ENCODE peak calls at places on chromosome 7, in seven cellular contexts. One of them, this sample, is unnamed. For H3K36me3, the result is how much of the 10 kb centered on the place peaks cover.

GRCh38 chr7:134364619-134365037 is 47.9 kb upstream of the SLC35B4 start:
- DNase-seq in hepatocyte: peak
- DNase-seq in neural progenitor cell: no peak
- DNase-seq in cardiac muscle cell: peak
- DNase-seq in GM23248: peak
- DNase-seq in fibroblast of lung: peak
- DNase-seq in DND-41: no peak
- DNase-seq in this sample: no peak

GRCh38 chr7:50359995-50360925 is 55.7 kb downstream of the IKZF1 start:
- DNase-seq in neural progenitor cell: peak
- DNase-seq in fibroblast of lung: no peak
- DNase-seq in cardiac muscle cell: peak
- DNase-seq in DND-41: peak
- DNase-seq in hepatocyte: peak
- DNase-seq in GM23248: peak
- DNase-seq in this sample: peak

GRCh38 chr7:30723776-30724175 is 28.2 kb upstream of the INMT start:
- DNase-seq in cardiac muscle cell: no peak
- DNase-seq in DND-41: no peak
- DNase-seq in hepatocyte: no peak
- DNase-seq in neural progenitor cell: no peak
- DNase-seq in fibroblast of lung: no peak
- DNase-seq in GM23248: no peak
- DNase-seq in this sample: no peak

GRCh38 chr7:152859781-152860191 is 100.2 kb downstream of the ACTR3B start:
- DNase-seq in cardiac muscle cell: no peak
- DNase-seq in hepatocyte: no peak
- DNase-seq in fibroblast of lung: no peak
- DNase-seq in neural progenitor cell: peak
- DNase-seq in DND-41: no peak
- DNase-seq in GM23248: peak
- DNase-seq in this sample: no peak

GRCh38 chr7:8387551-8388256 is 45.7 kb upstream of the NXPH1 start:
- DNase-seq in hepatocyte: peak
- DNase-seq in GM23248: no peak
- DNase-seq in cardiac muscle cell: no peak
- DNase-seq in neural progenitor cell: no peak
- DNase-seq in fibroblast of lung: no peak
- DNase-seq in DND-41: no peak
- DNase-seq in this sample: no peak

GRCh38 chr7:140008755-140009610 is 53.8 kb downstream of the PARP12 start:
- DNase-seq in fibroblast of lung: no peak
- DNase-seq in DND-41: no peak
- DNase-seq in hepatocyte: no peak
- DNase-seq in neural progenitor cell: no peak
- DNase-seq in GM23248: no peak
- DNase-seq in cardiac muscle cell: no peak
- DNase-seq in this sample: no peak

GRCh38 chr7:109309790-109310189 is 740.1 kb downstream of the DNAJB9 start:
- DNase-seq in hepatocyte: no peak
- DNase-seq in DND-41: no peak
- DNase-seq in GM23248: no peak
- DNase-seq in fibroblast of lung: no peak
- DNase-seq in cardiac muscle cell: no peak
- DNase-seq in neural progenitor cell: no peak
- DNase-seq in this sample: no peak

GRCh38 chr7:124700655-124701054 is 64.9 kb downstream of the GPR37 start:
- DNase-seq in fibroblast of lung: peak
- DNase-seq in hepatocyte: no peak
- DNase-seq in neural progenitor cell: no peak
- DNase-seq in GM23248: no peak
- DNase-seq in cardiac muscle cell: no peak
- DNase-seq in DND-41: no peak
- DNase-seq in this sample: no peak

GRCh38 chr7:135706858-135707569 is 21.0 kb downstream of the SLC13A4 start:
- DNase-seq in fibroblast of lung: no peak
- DNase-seq in GM23248: no peak
- DNase-seq in neural progenitor cell: no peak
- DNase-seq in cardiac muscle cell: no peak
- DNase-seq in DND-41: no peak
- DNase-seq in hepatocyte: no peak
- DNase-seq in this sample: no peak

GRCh38 chr7:18693401-18693800 is 197.9 kb downstream of the HDAC9 start:
- DNase-seq in hepatocyte: peak
- DNase-seq in GM23248: peak
- DNase-seq in DND-41: no peak
- DNase-seq in fibroblast of lung: peak
- DNase-seq in cardiac muscle cell: peak
- DNase-seq in neural progenitor cell: peak
- DNase-seq in this sample: no peak

GRCh38 chr7:41447106-41448042 is 255.5 kb downstream of the INHBA start:
- DNase-seq in hepatocyte: no peak
- DNase-seq in cardiac muscle cell: peak
- DNase-seq in neural progenitor cell: no peak
- DNase-seq in GM23248: no peak
- DNase-seq in DND-41: no peak
- DNase-seq in fibroblast of lung: no peak
- DNase-seq in this sample: no peak

GRCh38 chr7:86089455-86089854 is 554.3 kb upstream of the GRM3 start:
- DNase-seq in fibroblast of lung: no peak
- DNase-seq in hepatocyte: no peak
- DNase-seq in neural progenitor cell: no peak
- DNase-seq in cardiac muscle cell: no peak
- DNase-seq in DND-41: no peak
- DNase-seq in GM23248: no peak
- DNase-seq in this sample: no peak

GRCh38 chr7:99242667-99243066 is 30.0 kb upstream of the MYH16 start:
- DNase-seq in GM23248: peak
- DNase-seq in fibroblast of lung: no peak
- DNase-seq in neural progenitor cell: no peak
- DNase-seq in DND-41: no peak
- DNase-seq in hepatocyte: no peak
- DNase-seq in cardiac muscle cell: no peak
- DNase-seq in this sample: no peak

GRCh38 chr7:131932271-131932670 is 375.8 kb upstream of the PODXL start:
- DNase-seq in DND-41: no peak
- DNase-seq in fibroblast of lung: no peak
- DNase-seq in neural progenitor cell: no peak
- DNase-seq in hepatocyte: no peak
- DNase-seq in cardiac muscle cell: no peak
- DNase-seq in GM23248: no peak
- DNase-seq in this sample: no peak

GRCh38 chr7:142196066-142196840 is 61.6 kb downstream of the PRSS58 start:
- DNase-seq in fibroblast of lung: peak
- DNase-seq in neural progenitor cell: no peak
- DNase-seq in cardiac muscle cell: no peak
- DNase-seq in GM23248: peak
- DNase-seq in DND-41: no peak
- DNase-seq in hepatocyte: no peak
- DNase-seq in this sample: no peak

GRCh38 chr7:22275574-22276150 is 81.3 kb downstream of the RAPGEF5 start:
- DNase-seq in GM23248: no peak
- DNase-seq in fibroblast of lung: no peak
- DNase-seq in cardiac muscle cell: no peak
- DNase-seq in hepatocyte: no peak
- DNase-seq in neural progenitor cell: no peak
- DNase-seq in DND-41: peak
- DNase-seq in this sample: no peak

GRCh38 chr7:66682350-66683093 is 53.8 kb downstream of the KCTD7 start:
- DNase-seq in cardiac muscle cell: peak
- DNase-seq in DND-41: no peak
- DNase-seq in GM23248: peak
- DNase-seq in fibroblast of lung: peak
- DNase-seq in hepatocyte: no peak
- DNase-seq in neural progenitor cell: peak
- DNase-seq in this sample: no peak

GRCh38 chr7:138869353-138869752 is 71.4 kb upstream of the ATP6V0A4 start:
- DNase-seq in fibroblast of lung: no peak
- DNase-seq in DND-41: no peak
- DNase-seq in GM23248: no peak
- DNase-seq in neural progenitor cell: no peak
- DNase-seq in hepatocyte: no peak
- DNase-seq in cardiac muscle cell: no peak
- DNase-seq in this sample: no peak

GRCh38 chr7:101518348-101518747 is 110.7 kb downstream of the MYL10 start:
- DNase-seq in GM23248: no peak
- DNase-seq in neural progenitor cell: no peak
- DNase-seq in cardiac muscle cell: peak
- DNase-seq in hepatocyte: no peak
- DNase-seq in DND-41: no peak
- DNase-seq in fibroblast of lung: peak
- DNase-seq in this sample: no peak

GRCh38 chr7:79434867-79435266 is 18.6 kb downstream of the MAGI2 start:
- DNase-seq in hepatocyte: peak
- DNase-seq in fibroblast of lung: no peak
- DNase-seq in DND-41: no peak
- DNase-seq in neural progenitor cell: no peak
- DNase-seq in cardiac muscle cell: no peak
- DNase-seq in GM23248: no peak
- DNase-seq in this sample: no peak

DNA sequence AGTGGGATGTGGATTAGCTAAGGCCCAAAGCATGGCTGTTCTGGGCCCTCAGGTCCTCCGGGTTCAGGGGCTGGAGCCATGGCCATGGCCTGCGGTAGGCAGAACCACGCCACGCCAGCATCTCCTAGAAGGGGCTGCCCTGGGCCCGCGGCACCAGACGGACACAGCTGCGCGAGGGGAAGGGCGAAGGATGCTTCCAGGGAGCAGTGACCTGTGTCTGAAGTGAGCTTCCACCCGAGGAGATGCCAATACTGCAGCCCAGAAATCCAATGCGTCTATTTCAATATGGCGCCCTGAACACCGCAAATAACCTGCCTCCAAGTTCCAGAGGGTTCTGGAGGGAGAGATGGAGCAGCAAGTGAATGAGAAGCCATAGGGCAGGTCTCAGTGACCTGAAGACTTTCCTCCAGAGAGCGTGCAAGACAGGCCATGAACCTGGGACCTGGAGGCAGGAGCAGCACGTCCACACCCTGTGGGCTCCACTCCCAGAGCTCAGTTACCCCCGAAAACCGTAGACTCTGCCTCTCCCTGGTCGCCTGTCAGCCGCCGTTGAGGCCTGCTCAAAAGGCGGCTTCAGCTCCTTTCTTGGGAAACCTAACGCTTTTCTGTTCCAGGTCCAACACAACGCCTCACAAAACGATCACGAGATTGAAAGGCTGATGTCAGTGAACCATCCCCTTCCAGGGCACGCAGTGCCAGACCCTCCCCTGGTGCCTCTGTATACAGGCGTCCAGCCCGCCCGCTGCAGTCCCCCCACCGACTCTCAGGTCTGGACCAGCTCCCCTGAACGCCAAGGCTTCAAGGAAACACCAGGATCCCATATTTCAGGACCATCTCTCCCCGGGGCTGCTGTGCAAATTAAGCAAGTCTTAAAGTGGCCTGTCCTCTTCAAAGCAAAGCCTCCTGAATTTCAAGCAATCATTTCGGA is 37.4 kb downstream of the AMZ1 start:
- DNase-seq in DND-41: no peak
- DNase-seq in neural progenitor cell: no peak
- DNase-seq in cardiac muscle cell: no peak
- DNase-seq in hepatocyte: no peak
- DNase-seq in fibroblast of lung: no peak
- DNase-seq in GM23248: no peak
- DNase-seq in this sample: no peak
- H3K36me3 ChIP-seq in DND-41: under half
- H3K36me3 ChIP-seq in neural progenitor cell: under half
- H3K36me3 ChIP-seq in cardiac muscle cell: under half
- H3K36me3 ChIP-seq in hepatocyte: under half
- H3K36me3 ChIP-seq in fibroblast of lung: under half
- H3K36me3 ChIP-seq in GM23248: under half
- H3K36me3 ChIP-seq in this sample: under half

DNA sequence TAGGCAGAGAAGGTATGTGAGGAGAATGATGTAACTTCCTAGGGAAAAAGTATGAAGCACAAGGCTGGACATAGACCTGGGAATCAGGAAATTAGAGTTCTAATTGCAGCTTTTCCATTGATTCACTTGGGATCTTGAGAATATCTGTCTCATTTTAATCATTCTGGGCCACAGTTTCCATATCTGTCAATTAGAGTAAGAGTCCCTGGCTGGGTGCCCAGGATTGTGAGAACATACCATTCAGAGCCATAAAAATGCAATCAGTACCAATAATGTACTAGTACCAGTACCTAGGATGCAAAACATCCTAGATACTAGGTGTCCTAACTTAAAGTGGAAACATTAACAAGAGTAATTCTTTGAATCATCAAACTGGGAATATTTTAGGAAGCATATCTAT is 29.6 kb downstream of the CAV1 start:
- DNase-seq in cardiac muscle cell: peak
- DNase-seq in neural progenitor cell: no peak
- DNase-seq in GM23248: no peak
- DNase-seq in hepatocyte: no peak
- DNase-seq in fibroblast of lung: peak
- DNase-seq in DND-41: no peak
- DNase-seq in this sample: no peak
- H3K36me3 ChIP-seq in cardiac muscle cell: under half
- H3K36me3 ChIP-seq in neural progenitor cell: under half
- H3K36me3 ChIP-seq in GM23248: half or more
- H3K36me3 ChIP-seq in hepatocyte: under half
- H3K36me3 ChIP-seq in fibroblast of lung: under half
- H3K36me3 ChIP-seq in DND-41: under half
- H3K36me3 ChIP-seq in this sample: under half

GRCh38 chr7:44061645-44062179 is 3.7 kb downstream of the PGAM2 start:
- DNase-seq in hepatocyte: no peak
- DNase-seq in GM23248: no peak
- DNase-seq in cardiac muscle cell: no peak
- DNase-seq in neural progenitor cell: no peak
- DNase-seq in fibroblast of lung: no peak
- DNase-seq in DND-41: no peak
- DNase-seq in this sample: no peak

GRCh38 chr7:44059219-44060090 is 5.9 kb downstream of the PGAM2 start:
- DNase-seq in hepatocyte: no peak
- DNase-seq in cardiac muscle cell: no peak
- DNase-seq in fibroblast of lung: no peak
- DNase-seq in DND-41: no peak
- DNase-seq in neural progenitor cell: no peak
- DNase-seq in GM23248: no peak
- DNase-seq in this sample: peak

GRCh38 chr7:44062180-44062902 is 3.0 kb downstream of the PGAM2 start:
- DNase-seq in fibroblast of lung: no peak
- DNase-seq in DND-41: no peak
- DNase-seq in GM23248: no peak
- DNase-seq in neural progenitor cell: no peak
- DNase-seq in hepatocyte: no peak
- DNase-seq in cardiac muscle cell: no peak
- DNase-seq in this sample: no peak

GRCh38 chr7:44060091-44060947 is 5.0 kb downstream of the PGAM2 start:
- DNase-seq in fibroblast of lung: no peak
- DNase-seq in DND-41: no peak
- DNase-seq in cardiac muscle cell: no peak
- DNase-seq in GM23248: no peak
- DNase-seq in neural progenitor cell: no peak
- DNase-seq in hepatocyte: no peak
- DNase-seq in this sample: no peak

GRCh38 chr7:44060948-44061644 is 4.3 kb downstream of the PGAM2 start:
- DNase-seq in DND-41: no peak
- DNase-seq in fibroblast of lung: no peak
- DNase-seq in hepatocyte: no peak
- DNase-seq in neural progenitor cell: no peak
- DNase-seq in cardiac muscle cell: no peak
- DNase-seq in GM23248: no peak
- DNase-seq in this sample: no peak
- H3K36me3 ChIP-seq in DND-41: half or more
- H3K36me3 ChIP-seq in fibroblast of lung: under half
- H3K36me3 ChIP-seq in hepatocyte: under half
- H3K36me3 ChIP-seq in neural progenitor cell: under half
- H3K36me3 ChIP-seq in cardiac muscle cell: under half
- H3K36me3 ChIP-seq in GM23248: under half
- H3K36me3 ChIP-seq in this sample: half or more

GRCh38 chr7:1537631-1538412 is 7.3 kb downstream of the MAFK start:
- DNase-seq in neural progenitor cell: peak
- DNase-seq in fibroblast of lung: peak
- DNase-seq in DND-41: no peak
- DNase-seq in hepatocyte: peak
- DNase-seq in cardiac muscle cell: peak
- DNase-seq in GM23248: peak
- DNase-seq in this sample: no peak
- H3K36me3 ChIP-seq in neural progenitor cell: under half
- H3K36me3 ChIP-seq in fibroblast of lung: under half
- H3K36me3 ChIP-seq in DND-41: under half
- H3K36me3 ChIP-seq in hepatocyte: under half
- H3K36me3 ChIP-seq in cardiac muscle cell: under half
- H3K36me3 ChIP-seq in GM23248: under half
- H3K36me3 ChIP-seq in this sample: under half